ENCODE peak calls at places on chromosomes 11 and 22, in five cellular contexts. One of them, this sample, is unnamed.

GRCh38 chr22:32308934-32309333 is 48.7 kb upstream of the RFPL3 start:
- DNase-seq in HepG2: no peak
- DNase-seq in H1: no peak
- DNase-seq in K562: no peak
- DNase-seq in GM12892: no peak
- DNase-seq in this sample: no peak

GRCh38 chr11:19714093-19714386 is 1.4 kb downstream of the NAV2 start:
- DNase-seq in HepG2: no peak
- DNase-seq in H1: no peak
- DNase-seq in K562: no peak
- DNase-seq in GM12892: no peak
- DNase-seq in this sample: no peak

GRCh38 chr11:64854157-64854533 is 9.7 kb upstream of the CDC42BPG start:
- DNase-seq in HepG2: no peak
- DNase-seq in H1: no peak
- DNase-seq in K562: no peak
- DNase-seq in GM12892: no peak
- DNase-seq in this sample: no peak

GRCh38 chr11:14075118-14075601 is 112.6 kb downstream of the SPON1 start:
- DNase-seq in HepG2: no peak
- DNase-seq in H1: no peak
- DNase-seq in K562: no peak
- DNase-seq in GM12892: no peak
- DNase-seq in this sample: no peak

GRCh38 chr11:114156766-114157165 is 97.3 kb downstream of the ZBTB16 start:
- DNase-seq in HepG2: no peak
- DNase-seq in H1: no peak
- DNase-seq in K562: no peak
- DNase-seq in GM12892: no peak
- DNase-seq in this sample: no peak

GRCh38 chr11:112656772-112657428 is 304.3 kb upstream of the NCAM1 start:
- DNase-seq in HepG2: no peak
- DNase-seq in H1: no peak
- DNase-seq in K562: no peak
- DNase-seq in GM12892: no peak
- DNase-seq in this sample: no peak

GRCh38 chr11:46332093-46332567 is 15.1 kb upstream of the DGKZ start:
- DNase-seq in HepG2: no peak
- DNase-seq in H1: no peak
- DNase-seq in K562: no peak
- DNase-seq in GM12892: no peak
- DNase-seq in this sample: no peak

GRCh38 chr11:123187670-123188507 is 7.2 kb downstream of the CLMP start:
- DNase-seq in HepG2: no peak
- DNase-seq in H1: no peak
- DNase-seq in K562: no peak
- DNase-seq in GM12892: no peak
- DNase-seq in this sample: no peak

GRCh38 chr22:46072981-46073682 is 77.2 kb upstream of the PPARA start:
- DNase-seq in HepG2: no peak
- DNase-seq in H1: no peak
- DNase-seq in K562: no peak
- DNase-seq in GM12892: no peak
- DNase-seq in this sample: no peak

GRCh38 chr11:61999141-61999975 is 31.9 kb upstream of the FTH1 start:
- DNase-seq in HepG2: peak
- DNase-seq in H1: no peak
- DNase-seq in K562: no peak
- DNase-seq in GM12892: no peak
- DNase-seq in this sample: no peak

GRCh38 chr22:49011769-49012598 is 815.7 kb downstream of the BRD1 start:
- DNase-seq in HepG2: no peak
- DNase-seq in H1: no peak
- DNase-seq in K562: no peak
- DNase-seq in GM12892: no peak
- DNase-seq in this sample: no peak

GRCh38 chr11:125344846-125345705 is 151.0 kb downstream of the FEZ1 start:
- DNase-seq in HepG2: no peak
- DNase-seq in H1: no peak
- DNase-seq in K562: no peak
- DNase-seq in GM12892: no peak
- DNase-seq in this sample: no peak

GRCh38 chr11:45097721-45098493 is 48.5 kb upstream of the PRDM11 start:
- DNase-seq in HepG2: no peak
- DNase-seq in H1: no peak
- DNase-seq in K562: peak
- DNase-seq in GM12892: no peak
- DNase-seq in this sample: no peak

GRCh38 chr11:61891331-61892084 is at the start of gene FADS3:
- DNase-seq in HepG2: peak
- DNase-seq in H1: peak
- DNase-seq in K562: peak
- DNase-seq in GM12892: peak
- DNase-seq in this sample: peak

GRCh38 chr11:129728571-129728970 is 87.1 kb upstream of the TMEM45B start:
- DNase-seq in HepG2: no peak
- DNase-seq in H1: no peak
- DNase-seq in K562: no peak
- DNase-seq in GM12892: no peak
- DNase-seq in this sample: no peak

GRCh38 chr11:57324154-57324885 is 432 bp downstream of the TNKS1BP1 start:
- DNase-seq in HepG2: no peak
- DNase-seq in H1: no peak
- DNase-seq in K562: peak
- DNase-seq in GM12892: peak
- DNase-seq in this sample: peak

GRCh38 chr22:37021710-37022482 is 2.4 kb downstream of the MPST start:
- DNase-seq in HepG2: no peak
- DNase-seq in H1: no peak
- DNase-seq in K562: peak
- DNase-seq in GM12892: peak
- DNase-seq in this sample: peak

GRCh38 chr11:2998073-2998850 is 6.1 kb upstream of the NAP1L4 start:
- DNase-seq in HepG2: no peak
- DNase-seq in H1: no peak
- DNase-seq in K562: peak
- DNase-seq in GM12892: no peak
- DNase-seq in this sample: no peak

GRCh38 chr11:78168539-78169477 is 19.6 kb downstream of the KCTD21 start:
- DNase-seq in HepG2: peak
- DNase-seq in H1: no peak
- DNase-seq in K562: no peak
- DNase-seq in GM12892: no peak
- DNase-seq in this sample: no peak

GRCh38 chr22:44023404-44024287 is 456 bp upstream of the PARVB start:
- DNase-seq in HepG2: no peak
- DNase-seq in H1: no peak
- DNase-seq in K562: peak
- DNase-seq in GM12892: peak
- DNase-seq in this sample: peak

GRCh38 chr11:3914807-3915206 is 59.3 kb downstream of the STIM1 start:
- DNase-seq in HepG2: no peak
- DNase-seq in H1: no peak
- DNase-seq in K562: no peak
- DNase-seq in GM12892: no peak
- DNase-seq in this sample: no peak

GRCh38 chr11:64598797-64599697 is 8.0 kb downstream of the SLC22A12 start:
- DNase-seq in HepG2: no peak
- DNase-seq in H1: no peak
- DNase-seq in K562: no peak
- DNase-seq in GM12892: no peak
- DNase-seq in this sample: no peak

GRCh38 chr11:111978028-111978771 is 41.1 kb downstream of the DIXDC1 start:
- DNase-seq in HepG2: no peak
- DNase-seq in H1: peak
- DNase-seq in K562: no peak
- DNase-seq in GM12892: no peak
- DNase-seq in this sample: no peak

GRCh38 chr11:7457211-7457610 is 28.1 kb upstream of the OLFML1 start:
- DNase-seq in HepG2: no peak
- DNase-seq in H1: no peak
- DNase-seq in K562: no peak
- DNase-seq in GM12892: no peak
- DNase-seq in this sample: no peak

GRCh38 chr11:67538823-67539505 is 15.7 kb upstream of the CABP2 start:
- DNase-seq in HepG2: no peak
- DNase-seq in H1: no peak
- DNase-seq in K562: no peak
- DNase-seq in GM12892: no peak
- DNase-seq in this sample: no peak
- TF ChIP-seq POLR2A in HepG2: no peak
- TF ChIP-seq POLR2A in H1: no peak
- TF ChIP-seq POLR2A in K562: no peak
- TF ChIP-seq POLR2A in GM12892: no peak
- TF ChIP-seq POLR2A in this sample: no peak

GRCh38 chr11:66559862-66560676 is 8.3 kb downstream of the CTSF start:
- DNase-seq in HepG2: no peak
- DNase-seq in H1: no peak
- DNase-seq in K562: no peak
- DNase-seq in GM12892: no peak
- DNase-seq in this sample: no peak

GRCh38 chr11:66561975-66562248 is 6.5 kb downstream of the CTSF start:
- DNase-seq in HepG2: no peak
- DNase-seq in H1: no peak
- DNase-seq in K562: no peak
- DNase-seq in GM12892: no peak
- DNase-seq in this sample: no peak

GRCh38 chr11:66557733-66558326 is 10.6 kb downstream of the CTSF start:
- DNase-seq in HepG2: no peak
- DNase-seq in H1: no peak
- DNase-seq in K562: no peak
- DNase-seq in GM12892: no peak
- DNase-seq in this sample: no peak

GRCh38 chr11:66561178-66561974 is 7.0 kb downstream of the CTSF start:
- DNase-seq in HepG2: no peak
- DNase-seq in H1: no peak
- DNase-seq in K562: no peak
- DNase-seq in GM12892: no peak
- DNase-seq in this sample: no peak

GRCh38 chr11:66559141-66559861 is 9.1 kb downstream of the CTSF start:
- DNase-seq in HepG2: no peak
- DNase-seq in H1: no peak
- DNase-seq in K562: peak
- DNase-seq in GM12892: no peak
- DNase-seq in this sample: no peak
- TF ChIP-seq TAF1 in HepG2: no peak
- TF ChIP-seq TAF1 in H1: no peak
- TF ChIP-seq TAF1 in K562: no peak
- TF ChIP-seq TAF1 in GM12892: no peak
- TF ChIP-seq TAF1 in this sample: no peak

GRCh38 chr11:133955945-133956421 is 785 bp downstream of the IGSF9B start:
- DNase-seq in HepG2: no peak
- DNase-seq in H1: no peak
- DNase-seq in K562: no peak
- DNase-seq in GM12892: no peak
- DNase-seq in this sample: no peak

GRCh38 chr11:133953999-133954398 is 2.8 kb downstream of the IGSF9B start:
- DNase-seq in HepG2: no peak
- DNase-seq in H1: no peak
- DNase-seq in K562: no peak
- DNase-seq in GM12892: no peak
- DNase-seq in this sample: no peak

GRCh38 chr11:133953571-133953970 is 3.2 kb downstream of the IGSF9B start:
- DNase-seq in HepG2: no peak
- DNase-seq in H1: no peak
- DNase-seq in K562: no peak
- DNase-seq in GM12892: no peak
- DNase-seq in this sample: no peak

GRCh38 chr11:133956650-133957633 is at the start of gene IGSF9B:
- DNase-seq in HepG2: no peak
- DNase-seq in H1: peak
- DNase-seq in K562: peak
- DNase-seq in GM12892: peak
- DNase-seq in this sample: peak

DNA sequence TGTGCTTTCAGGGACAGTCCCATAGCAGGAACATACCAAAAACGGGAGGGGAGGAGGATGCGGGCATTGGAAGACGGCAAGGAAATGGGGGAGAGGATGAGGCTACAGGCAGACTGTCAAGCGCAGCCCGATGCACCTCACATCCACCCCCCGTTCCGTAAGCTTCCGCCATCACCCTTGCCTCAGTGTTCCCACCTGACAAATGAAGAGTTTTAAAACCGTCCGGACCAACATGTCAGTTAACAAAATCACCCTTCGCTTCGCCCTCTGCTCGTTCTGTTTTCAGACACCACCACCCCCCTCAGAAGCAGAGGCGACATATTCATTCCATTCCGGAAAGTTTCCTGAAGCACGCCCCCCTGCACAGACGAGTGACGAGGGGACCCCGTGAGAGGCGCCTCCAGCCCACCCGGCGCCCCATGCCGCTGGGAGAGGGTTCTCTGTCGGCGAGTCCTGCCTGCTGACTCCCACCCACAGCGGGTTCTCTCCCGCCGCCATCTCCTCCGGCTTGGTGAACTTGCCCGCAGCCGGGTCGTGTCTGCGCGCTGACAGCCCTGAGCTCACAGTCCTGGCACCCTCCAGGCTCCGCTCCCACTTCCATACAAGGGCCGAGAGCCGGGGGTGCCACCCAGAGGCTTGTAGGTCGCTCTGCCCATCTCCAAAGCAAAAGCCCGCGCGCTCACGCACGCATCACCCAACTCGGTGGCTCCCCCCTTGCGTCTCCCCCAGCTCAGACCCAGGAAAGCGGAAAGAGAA is 1.5 kb downstream of the IGSF9B start:
- DNase-seq in HepG2: no peak
- DNase-seq in H1: no peak
- DNase-seq in K562: no peak
- DNase-seq in GM12892: no peak
- DNase-seq in this sample: no peak
- TF ChIP-seq POLR2A in HepG2: no peak
- TF ChIP-seq POLR2A in H1: no peak
- TF ChIP-seq POLR2A in K562: no peak
- TF ChIP-seq POLR2A in GM12892: no peak
- TF ChIP-seq POLR2A in this sample: no peak

DNA sequence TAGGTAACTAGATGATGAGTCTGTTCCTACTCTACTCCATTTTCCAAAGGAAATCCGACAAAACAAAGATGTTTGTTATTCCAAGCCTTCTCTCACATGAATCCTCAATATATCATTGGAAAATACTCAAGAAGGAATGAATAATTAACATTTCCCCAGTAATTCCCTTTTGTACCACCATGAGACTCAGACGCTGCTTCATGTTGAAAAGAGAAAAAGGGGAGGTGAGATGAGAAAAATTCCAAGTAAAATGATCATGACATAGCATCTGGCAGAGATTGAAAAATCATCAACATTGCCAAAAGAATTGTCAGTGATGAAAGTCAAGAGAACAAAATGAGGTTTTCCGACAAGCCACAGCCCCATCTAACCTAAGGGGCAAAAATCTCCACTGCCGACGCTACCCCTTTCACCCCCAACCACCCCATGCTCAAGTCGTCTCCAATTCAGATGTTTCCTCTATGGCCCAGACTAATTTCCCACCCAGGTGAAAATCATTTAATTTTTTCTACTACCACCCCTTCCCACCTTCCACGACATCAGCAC is 1.3 kb downstream of the RAB6A start:
- DNase-seq in HepG2: no peak
- DNase-seq in H1: no peak
- DNase-seq in K562: no peak
- DNase-seq in GM12892: no peak
- DNase-seq in this sample: peak
- TF ChIP-seq TAF1 in HepG2: no peak
- TF ChIP-seq TAF1 in H1: no peak
- TF ChIP-seq TAF1 in K562: no peak
- TF ChIP-seq TAF1 in GM12892: no peak
- TF ChIP-seq TAF1 in this sample: no peak